ENCODE peak calls at places on chromosomes 6 and 20, in five cellular contexts. One of them, this sample, is unnamed.

GRCh38 chr20:1087311-1087710 is 31.1 kb upstream of the PSMF1 start:
- DNase-seq in NCI-H146: no peak
- DNase-seq in HepG2: no peak
- DNase-seq in Ammon's horn: no peak
- DNase-seq in NCI-H1092: no peak
- DNase-seq in this sample: no peak

GRCh38 chr6:31966506-31966905 is 5.4 kb downstream of the DXO start:
- DNase-seq in NCI-H146: no peak
- DNase-seq in HepG2: no peak
- DNase-seq in Ammon's horn: no peak
- DNase-seq in NCI-H1092: no peak
- DNase-seq in this sample: no peak

GRCh38 chr6:167093406-167093921 is 29.4 kb upstream of the CCR6 start:
- DNase-seq in Ammon's horn: no peak
- DNase-seq in NCI-H1092: no peak
- DNase-seq in NCI-H146: no peak
- DNase-seq in HepG2: no peak
- DNase-seq in this sample: no peak

GRCh38 chr20:58223358-58223941 is 5.0 kb downstream of the ANKRD60 start:
- DNase-seq in Ammon's horn: no peak
- DNase-seq in NCI-H146: no peak
- DNase-seq in NCI-H1092: no peak
- DNase-seq in HepG2: no peak
- DNase-seq in this sample: no peak

GRCh38 chr6:113529191-113529590 is 328.0 kb upstream of the MARCKS start:
- DNase-seq in NCI-H146: no peak
- DNase-seq in NCI-H1092: no peak
- DNase-seq in HepG2: no peak
- DNase-seq in Ammon's horn: no peak
- DNase-seq in this sample: no peak

GRCh38 chr6:7050911-7051779 is 56.6 kb upstream of the RREB1 start:
- DNase-seq in Ammon's horn: peak
- DNase-seq in NCI-H1092: no peak
- DNase-seq in HepG2: no peak
- DNase-seq in NCI-H146: peak
- DNase-seq in this sample: peak

GRCh38 chr20:50534567-50534966 is 24.4 kb downstream of the PTPN1 start:
- DNase-seq in Ammon's horn: no peak
- DNase-seq in HepG2: no peak
- DNase-seq in NCI-H146: no peak
- DNase-seq in NCI-H1092: no peak
- DNase-seq in this sample: no peak

GRCh38 chr6:5809471-5809870 is 197.3 kb downstream of the NRN1 start:
- DNase-seq in NCI-H1092: no peak
- DNase-seq in HepG2: no peak
- DNase-seq in NCI-H146: no peak
- DNase-seq in Ammon's horn: no peak
- DNase-seq in this sample: no peak

GRCh38 chr20:48339147-48339985 is 488.4 kb downstream of the PREX1 start:
- DNase-seq in NCI-H146: no peak
- DNase-seq in HepG2: no peak
- DNase-seq in NCI-H1092: no peak
- DNase-seq in Ammon's horn: no peak
- DNase-seq in this sample: no peak

GRCh38 chr6:169296170-169296569 is 42.5 kb upstream of the THBS2 start:
- DNase-seq in NCI-H146: no peak
- DNase-seq in Ammon's horn: no peak
- DNase-seq in NCI-H1092: no peak
- DNase-seq in HepG2: peak
- DNase-seq in this sample: no peak

GRCh38 chr20:32969356-32970114 is 34.7 kb downstream of the SUN5 start:
- DNase-seq in Ammon's horn: no peak
- DNase-seq in HepG2: no peak
- DNase-seq in NCI-H146: no peak
- DNase-seq in NCI-H1092: no peak
- DNase-seq in this sample: no peak

GRCh38 chr20:51313275-51313898 is 229.1 kb downstream of the NFATC2 start:
- DNase-seq in HepG2: no peak
- DNase-seq in NCI-H146: no peak
- DNase-seq in NCI-H1092: no peak
- DNase-seq in Ammon's horn: no peak
- DNase-seq in this sample: no peak

GRCh38 chr6:112457891-112458290 is 110.8 kb downstream of the RFPL4B start:
- DNase-seq in NCI-H1092: no peak
- DNase-seq in HepG2: no peak
- DNase-seq in NCI-H146: no peak
- DNase-seq in Ammon's horn: no peak
- DNase-seq in this sample: no peak

GRCh38 chr6:41695825-41696224 is 39.6 kb downstream of the TFEB start:
- DNase-seq in HepG2: no peak
- DNase-seq in NCI-H146: no peak
- DNase-seq in Ammon's horn: no peak
- DNase-seq in NCI-H1092: no peak
- DNase-seq in this sample: no peak

GRCh38 chr20:64000906-64001305 is 20.0 kb downstream of the PRPF6 start:
- DNase-seq in HepG2: no peak
- DNase-seq in Ammon's horn: no peak
- DNase-seq in NCI-H146: no peak
- DNase-seq in NCI-H1092: no peak
- DNase-seq in this sample: no peak

GRCh38 chr20:38859070-38859690 is 53.7 kb downstream of the PPP1R16B start:
- DNase-seq in NCI-H1092: no peak
- DNase-seq in HepG2: no peak
- DNase-seq in NCI-H146: no peak
- DNase-seq in Ammon's horn: no peak
- DNase-seq in this sample: peak

GRCh38 chr6:148523051-148523450 is 180.4 kb downstream of the SASH1 start:
- DNase-seq in HepG2: no peak
- DNase-seq in NCI-H1092: no peak
- DNase-seq in Ammon's horn: no peak
- DNase-seq in NCI-H146: no peak
- DNase-seq in this sample: no peak

GRCh38 chr6:74991573-74992332 is 214.1 kb downstream of the COL12A1 start:
- DNase-seq in NCI-H1092: no peak
- DNase-seq in Ammon's horn: no peak
- DNase-seq in HepG2: no peak
- DNase-seq in NCI-H146: no peak
- DNase-seq in this sample: no peak

GRCh38 chr20:60037120-60037499 is 78.9 kb downstream of the CDH26 start:
- DNase-seq in NCI-H1092: no peak
- DNase-seq in HepG2: no peak
- DNase-seq in Ammon's horn: no peak
- DNase-seq in NCI-H146: peak
- DNase-seq in this sample: no peak

GRCh38 chr6:87968435-87969278 is 79.0 kb upstream of the SPACA1 start:
- DNase-seq in HepG2: no peak
- DNase-seq in NCI-H146: peak
- DNase-seq in NCI-H1092: peak
- DNase-seq in Ammon's horn: peak
- DNase-seq in this sample: peak

GRCh38 chr20:50921055-50921454 is 10.2 kb downstream of the ADNP start:
- DNase-seq in NCI-H1092: no peak
- DNase-seq in Ammon's horn: no peak
- DNase-seq in NCI-H146: no peak
- DNase-seq in HepG2: no peak
- DNase-seq in this sample: no peak

GRCh38 chr6:106569444-106569843 is 59.9 kb downstream of the RTN4IP1 start:
- DNase-seq in NCI-H146: no peak
- DNase-seq in Ammon's horn: no peak
- DNase-seq in HepG2: no peak
- DNase-seq in NCI-H1092: no peak
- DNase-seq in this sample: no peak

GRCh38 chr6:159249150-159249549 is 80.0 kb downstream of the FNDC1 start:
- DNase-seq in NCI-H1092: no peak
- DNase-seq in HepG2: no peak
- DNase-seq in NCI-H146: no peak
- DNase-seq in Ammon's horn: no peak
- DNase-seq in this sample: no peak

GRCh38 chr6:167570460-167571400 is 245.8 kb downstream of the TTLL2 start:
- DNase-seq in Ammon's horn: no peak
- DNase-seq in NCI-H146: no peak
- DNase-seq in NCI-H1092: no peak
- DNase-seq in HepG2: no peak
- DNase-seq in this sample: no peak

GRCh38 chr20:9808166-9808565 is 30.7 kb downstream of the PAK5 start:
- DNase-seq in HepG2: no peak
- DNase-seq in Ammon's horn: no peak
- DNase-seq in NCI-H146: no peak
- DNase-seq in NCI-H1092: no peak
- DNase-seq in this sample: no peak

GRCh38 chr6:32148722-32149576 is 2.8 kb downstream of the PRRT1 start:
- DNase-seq in NCI-H1092: no peak
- DNase-seq in NCI-H146: peak
- DNase-seq in HepG2: no peak
- DNase-seq in Ammon's horn: peak
- DNase-seq in this sample: peak

GRCh38 chr6:138289739-138290138 is 71.4 kb upstream of the PBOV1 start:
- DNase-seq in NCI-H146: peak
- DNase-seq in Ammon's horn: no peak
- DNase-seq in NCI-H1092: no peak
- DNase-seq in HepG2: peak
- DNase-seq in this sample: peak

GRCh38 chr6:56772737-56773184 is 130.1 kb upstream of the DST start:
- DNase-seq in NCI-H146: no peak
- DNase-seq in HepG2: no peak
- DNase-seq in NCI-H1092: no peak
- DNase-seq in Ammon's horn: no peak
- DNase-seq in this sample: no peak

GRCh38 chr6:16184129-16184528 is 54.3 kb upstream of the GMPR start:
- DNase-seq in Ammon's horn: peak
- DNase-seq in NCI-H1092: no peak
- DNase-seq in NCI-H146: peak
- DNase-seq in HepG2: peak
- DNase-seq in this sample: peak